ENCODE peak calls at places on chromosomes 6 and 20, in four cellular contexts. One of them, this sample, is unnamed.

GRCh38 chr6:149863846-149864577 is at the start of gene LRP11:
- DNase-seq in neuronal stem cell: peak
- DNase-seq in H9: peak
- DNase-seq in H1: peak
- DNase-seq in this sample: peak

GRCh38 chr6:170186909-170187668 is 103.8 kb downstream of the DLL1 start:
- DNase-seq in neuronal stem cell: no peak
- DNase-seq in H9: no peak
- DNase-seq in H1: no peak
- DNase-seq in this sample: no peak

GRCh38 chr6:17233531-17233930 is 47.6 kb upstream of the RBM24 start:
- DNase-seq in neuronal stem cell: no peak
- DNase-seq in H9: no peak
- DNase-seq in H1: no peak
- DNase-seq in this sample: no peak

GRCh38 chr6:154928325-154928922 is 66.7 kb upstream of the TIAM2 start:
- DNase-seq in neuronal stem cell: peak
- DNase-seq in H9: peak
- DNase-seq in H1: no peak
- DNase-seq in this sample: peak

GRCh38 chr6:15431762-15432495 is 186.1 kb downstream of the JARID2 start:
- DNase-seq in neuronal stem cell: no peak
- DNase-seq in H9: peak
- DNase-seq in H1: no peak
- DNase-seq in this sample: peak

GRCh38 chr6:81655696-81656095 is 96.8 kb downstream of the TENT5A start:
- DNase-seq in neuronal stem cell: no peak
- DNase-seq in H9: no peak
- DNase-seq in H1: no peak
- DNase-seq in this sample: no peak

GRCh38 chr6:42569102-42570028 is 5.5 kb downstream of the UBR2 start:
- DNase-seq in neuronal stem cell: no peak
- DNase-seq in H9: no peak
- DNase-seq in H1: no peak
- DNase-seq in this sample: peak

GRCh38 chr20:49534314-49534713 is 33.6 kb downstream of the PTGIS start:
- DNase-seq in neuronal stem cell: peak
- DNase-seq in H9: peak
- DNase-seq in H1: no peak
- DNase-seq in this sample: peak

GRCh38 chr6:96809119-96809518 is 28.2 kb downstream of the GPR63 start:
- DNase-seq in neuronal stem cell: no peak
- DNase-seq in H9: no peak
- DNase-seq in H1: no peak
- DNase-seq in this sample: peak

GRCh38 chr20:38635721-38636285 is 34.2 kb downstream of the ARHGAP40 start:
- DNase-seq in neuronal stem cell: no peak
- DNase-seq in H9: no peak
- DNase-seq in H1: no peak
- DNase-seq in this sample: no peak

GRCh38 chr20:49276201-49276894 is 1.5 kb downstream of the ZNFX1 start:
- DNase-seq in neuronal stem cell: no peak
- DNase-seq in H9: no peak
- DNase-seq in H1: no peak
- DNase-seq in this sample: peak

GRCh38 chr6:141415896-141416295 is 716.8 kb upstream of the GJE1 start:
- DNase-seq in neuronal stem cell: no peak
- DNase-seq in H9: no peak
- DNase-seq in H1: no peak
- DNase-seq in this sample: no peak

GRCh38 chr6:116221931-116222330 is 31.9 kb downstream of the TSPYL4 start:
- DNase-seq in neuronal stem cell: no peak
- DNase-seq in H9: no peak
- DNase-seq in H1: no peak
- DNase-seq in this sample: no peak

GRCh38 chr20:46827718-46828458 is 66.8 kb upstream of the EYA2 start:
- DNase-seq in neuronal stem cell: no peak
- DNase-seq in H9: no peak
- DNase-seq in H1: no peak
- DNase-seq in this sample: no peak

GRCh38 chr20:37518606-37519507 is 2.2 kb upstream of the NNAT start:
- DNase-seq in neuronal stem cell: no peak
- DNase-seq in H9: no peak
- DNase-seq in H1: no peak
- DNase-seq in this sample: no peak

GRCh38 chr6:134510920-134511319 is 193.0 kb upstream of the SGK1 start:
- DNase-seq in neuronal stem cell: no peak
- DNase-seq in H9: no peak
- DNase-seq in H1: no peak
- DNase-seq in this sample: peak

GRCh38 chr20:20017852-20018245 is 687 bp downstream of the NAA20 start:
- DNase-seq in neuronal stem cell: no peak
- DNase-seq in H9: no peak
- DNase-seq in H1: no peak
- DNase-seq in this sample: no peak

GRCh38 chr6:168264593-168265335 is 54.8 kb downstream of the DACT2 start:
- DNase-seq in neuronal stem cell: no peak
- DNase-seq in H9: no peak
- DNase-seq in H1: no peak
- DNase-seq in this sample: peak

GRCh38 chr6:133430530-133430929 is 189.4 kb downstream of the EYA4 start:
- DNase-seq in neuronal stem cell: no peak
- DNase-seq in H9: no peak
- DNase-seq in H1: no peak
- DNase-seq in this sample: no peak

GRCh38 chr6:130697661-130698535 is 129.3 kb upstream of the SMLR1 start:
- DNase-seq in neuronal stem cell: peak
- DNase-seq in H9: peak
- DNase-seq in H1: no peak
- DNase-seq in this sample: peak

GRCh38 chr6:16179970-16180431 is 51.1 kb downstream of the MYLIP start:
- DNase-seq in neuronal stem cell: no peak
- DNase-seq in H9: no peak
- DNase-seq in H1: no peak
- DNase-seq in this sample: no peak

GRCh38 chr20:4592316-4593148 is 129.2 kb upstream of the PRND start:
- DNase-seq in neuronal stem cell: peak
- DNase-seq in H9: peak
- DNase-seq in H1: no peak
- DNase-seq in this sample: peak

GRCh38 chr6:85494551-85495337 is 44.9 kb downstream of the NT5E start:
- DNase-seq in neuronal stem cell: no peak
- DNase-seq in H9: no peak
- DNase-seq in H1: no peak
- DNase-seq in this sample: peak

GRCh38 chr20:63973636-63974401 is 4.1 kb upstream of the ZNF512B start:
- DNase-seq in neuronal stem cell: peak
- DNase-seq in H9: peak
- DNase-seq in H1: no peak
- DNase-seq in this sample: peak

GRCh38 chr6:42958125-42958524 is 2.4 kb upstream of the GNMT start:
- DNase-seq in neuronal stem cell: no peak
- DNase-seq in H9: no peak
- DNase-seq in H1: no peak
- DNase-seq in this sample: no peak

GRCh38 chr20:45817652-45818194 is 5.3 kb downstream of the UBE2C start:
- DNase-seq in neuronal stem cell: no peak
- DNase-seq in H9: no peak
- DNase-seq in H1: no peak
- DNase-seq in this sample: peak

DNA sequence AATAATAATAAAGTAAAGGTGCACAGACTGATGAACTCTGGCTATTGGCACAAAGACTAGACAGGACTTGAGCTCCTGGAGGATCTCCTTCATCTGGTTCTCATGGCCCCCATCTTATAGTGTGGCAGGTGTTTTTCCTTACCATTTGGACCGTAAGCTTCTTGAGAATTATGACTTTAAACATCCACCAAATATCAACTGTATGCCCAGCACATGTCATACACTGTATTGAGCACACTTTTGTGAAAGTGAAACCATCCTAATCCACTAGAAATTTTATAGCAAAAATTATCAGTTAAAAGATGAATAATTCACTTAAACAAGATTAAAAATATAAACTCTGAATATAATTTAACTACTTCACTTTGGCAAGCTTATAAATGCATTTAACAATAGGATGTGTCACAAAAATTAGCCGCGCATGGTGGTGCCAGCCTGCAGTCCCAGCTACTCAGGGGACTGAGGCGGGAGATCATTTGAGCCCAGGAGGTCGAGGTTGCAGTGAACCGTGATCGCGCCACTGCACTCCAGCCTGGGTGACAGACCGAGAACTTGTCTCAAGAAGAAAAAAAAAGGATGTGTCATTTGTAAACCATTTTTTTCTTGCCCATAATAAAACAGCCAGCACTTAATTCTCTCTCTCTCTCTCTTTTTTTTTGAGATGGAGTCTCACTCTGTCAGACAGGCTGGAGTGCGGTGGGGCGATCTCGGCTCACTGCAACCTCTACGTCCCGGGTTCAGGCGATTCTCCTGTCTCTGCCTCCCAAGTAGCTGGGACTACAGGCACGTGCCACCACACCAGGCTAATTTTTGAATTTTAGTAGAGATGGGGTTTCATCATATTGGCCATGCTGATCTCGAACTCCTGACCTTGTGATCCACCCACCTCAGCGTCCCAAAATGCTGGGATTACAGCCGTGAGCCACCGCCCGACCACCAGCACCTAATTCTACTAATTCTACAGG is 9.1 kb downstream of the HIVEP2 start:
- DNase-seq in neuronal stem cell: no peak
- DNase-seq in H9: no peak
- DNase-seq in H1: no peak
- DNase-seq in this sample: no peak
- H2BK120ac ChIP-seq in neuronal stem cell: no peak
- H2BK120ac ChIP-seq in H9: no peak
- H2BK120ac ChIP-seq in H1: no peak
- H2BK120ac ChIP-seq in this sample: no peak

GRCh38 chr6:148432405-148433195 is 90.0 kb downstream of the SASH1 start:
- DNase-seq in neuronal stem cell: no peak
- DNase-seq in H9: no peak
- DNase-seq in H1: no peak
- DNase-seq in this sample: no peak
- H3K14ac ChIP-seq in neuronal stem cell: no peak
- H3K14ac ChIP-seq in H9: no peak
- H3K14ac ChIP-seq in H1: no peak
- H3K14ac ChIP-seq in this sample: no peak

GRCh38 chr20:15030826-15031225 is 693.4 kb upstream of the FLRT3 start:
- DNase-seq in neuronal stem cell: no peak
- DNase-seq in H9: no peak
- DNase-seq in H1: no peak
- DNase-seq in this sample: no peak
- H4K91ac ChIP-seq in neuronal stem cell: no peak
- H4K91ac ChIP-seq in H9: no peak
- H4K91ac ChIP-seq in H1: no peak
- H4K91ac ChIP-seq in this sample: no peak

DNA sequence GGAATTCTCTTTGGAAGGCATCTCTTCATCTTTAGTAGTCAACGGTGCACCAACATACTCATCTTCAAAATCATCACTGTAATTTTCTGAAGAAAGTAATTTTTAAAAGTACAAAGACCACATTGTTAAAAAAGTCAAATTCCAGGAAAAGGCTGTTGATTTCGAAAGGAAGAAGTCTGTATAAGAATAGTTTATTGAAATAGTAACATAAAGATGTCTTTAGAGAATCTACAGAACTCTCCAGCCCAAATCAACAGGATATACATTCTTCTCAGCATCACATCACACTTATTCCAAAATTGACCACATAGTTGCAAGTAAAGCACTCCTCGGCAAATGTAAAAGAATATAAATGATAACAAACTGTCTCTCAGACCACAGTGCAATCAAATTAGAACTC is 23.4 kb downstream of the CEP162 start:
- DNase-seq in neuronal stem cell: no peak
- DNase-seq in H9: no peak
- DNase-seq in H1: no peak
- DNase-seq in this sample: no peak
- H2BK120ac ChIP-seq in neuronal stem cell: no peak
- H2BK120ac ChIP-seq in H9: no peak
- H2BK120ac ChIP-seq in H1: no peak
- H2BK120ac ChIP-seq in this sample: no peak

GRCh38 chr20:44642203-44643153 is 9.0 kb downstream of the ADA start:
- DNase-seq in neuronal stem cell: no peak
- DNase-seq in H9: peak
- DNase-seq in H1: no peak
- DNase-seq in this sample: peak
- H3K14ac ChIP-seq in neuronal stem cell: no peak
- H3K14ac ChIP-seq in H9: peak
- H3K14ac ChIP-seq in H1: no peak
- H3K14ac ChIP-seq in this sample: peak